ENCODE peak calls at places on chromosomes 16 and 17, in nine cellular contexts. Q is heart right ventricle; G is Kasumi-1; V is lower leg skin; O is RWPE1; Z is stimulated activated naive CD8-positive, alpha-beta T cell treated with anti-CD3 and anti-CD28 coated beads, Interleukin-15, Interleukin-2, amounts not matched to agents 100 U/mL and 50 U/mL, for 24 hours; P is tibial nerve; D is T-helper 2 cell; M is SHP77 treated with DMSO at 0.1 percent for 48 hours. F is an unnamed sample.
A peak's percentile ranks its signal among the peaks of the same experiment; 100 is the strongest.

GRCh38 chr17:72717676-72718075 is 374.8 kb downstream of the SLC39A11 start:
- DNase-seq in Q (no peak), G (no peak), V (no peak), O (no peak), Z (no peak), P (no peak), D (no peak), M (no peak), F (no peak)

GRCh38 chr16:55478827-55479559 is at the start of gene MMP2:
- DNase-seq in Q (peak; percentile 81), G (peak; percentile 46), V (peak; percentile 96), O (peak; percentile 23), Z (no peak), P (peak; percentile 82), D (no peak), M (no peak), F (peak; percentile 71)

GRCh38 chr17:6681671-6682070 is 30.1 kb downstream of the C17orf100 start:
- DNase-seq in Q (no peak), G (no peak), V (no peak), O (no peak), Z (no peak), P (no peak), D (no peak), M (no peak), F (no peak)

GRCh38 chr17:48612854-48613691 is 2.0 kb downstream of the HOXB8 start:
- DNase-seq in Q (no peak), G (no peak), V (peak; percentile 91), O (no peak), Z (peak; percentile 53), P (no peak), D (no peak), M (peak; percentile 34), F (no peak)

GRCh38 chr17:76382803-76383644 is 1.4 kb upstream of the SPHK1 start:
- DNase-seq in Q (peak; percentile 38), G (peak; percentile 85), V (peak; percentile 93), O (peak; percentile 87), Z (peak; percentile 69), P (no peak), D (peak; percentile 40), M (no peak), F (peak; percentile 33)

GRCh38 chr17:79214459-79214858 is 139.8 kb downstream of the ENGASE start:
- DNase-seq in Q (no peak), G (no peak), V (no peak), O (no peak), Z (no peak), P (no peak), D (no peak), M (no peak), F (no peak)

GRCh38 chr16:56673916-56674315 is 4.3 kb downstream of the MT1H start:
- DNase-seq in Q (no peak), G (peak; percentile 49), V (no peak), O (no peak), Z (no peak), P (no peak), D (no peak), M (no peak), F (peak; percentile 42)

GRCh38 chr17:28133562-28133970 is 91.1 kb downstream of the NLK start:
- DNase-seq in Q (no peak), G (no peak), V (no peak), O (peak; percentile 30), Z (no peak), P (no peak), D (no peak), M (no peak), F (no peak)

GRCh38 chr16:50680907-50681885 is at the start of gene SNX20:
- DNase-seq in Q (no peak), G (peak; percentile 70), V (peak; percentile 87), O (no peak), Z (peak; percentile 63), P (no peak), D (peak; percentile 68), M (no peak), F (no peak)

GRCh38 chr16:81567987-81568748 is 123.6 kb downstream of the CMIP start:
- DNase-seq in Q (peak; percentile 32), G (no peak), V (no peak), O (peak; percentile 83), Z (peak; percentile 78), P (no peak), D (no peak), M (no peak), F (no peak)

GRCh38 chr16:90032664-90033346 is 13.5 kb upstream of the DBNDD1 start:
- DNase-seq in Q (no peak), G (no peak), V (no peak), O (no peak), Z (no peak), P (no peak), D (no peak), M (no peak), F (no peak)

GRCh38 chr17:381941-382643 is 29.5 kb upstream of the RPH3AL start:
- DNase-seq in Q (no peak), G (no peak), V (no peak), O (no peak), Z (no peak), P (no peak), D (no peak), M (no peak), F (no peak)

GRCh38 chr17:6323626-6324356 is 111.1 kb downstream of the AIPL1 start:
- DNase-seq in Q (peak; percentile 36), G (no peak), V (peak; percentile 78), O (peak; percentile 41), Z (no peak), P (no peak), D (no peak), M (no peak), F (no peak)

GRCh38 chr16:14510939-14511797 is 118.9 kb downstream of the PARN start:
- DNase-seq in Q (no peak), G (no peak), V (no peak), O (peak; percentile 22), Z (no peak), P (no peak), D (no peak), M (no peak), F (no peak)

GRCh38 chr16:86635181-86635580 is 56.8 kb downstream of the FOXL1 start:
- DNase-seq in Q (peak; percentile 42), G (no peak), V (no peak), O (no peak), Z (no peak), P (no peak), D (no peak), M (no peak), F (no peak)

GRCh38 chr16:89499767-89500166 is 8.4 kb upstream of the SPG7 start:
- DNase-seq in Q (no peak), G (no peak), V (no peak), O (no peak), Z (no peak), P (no peak), D (no peak), M (no peak), F (no peak)

GRCh38 chr16:12613131-12613991 is 190.3 kb downstream of the CPPED1 start:
- DNase-seq in Q (no peak), G (no peak), V (no peak), O (peak; percentile 63), Z (peak; percentile 49), P (no peak), D (no peak), M (no peak), F (no peak)

GRCh38 chr17:56694825-56695224 is 101.3 kb downstream of the NOG start:
- DNase-seq in Q (no peak), G (no peak), V (no peak), O (no peak), Z (no peak), P (no peak), D (no peak), M (no peak), F (no peak)

GRCh38 chr17:49224198-49224996 is 6.2 kb downstream of the PHOSPHO1 start:
- DNase-seq in Q (no peak), G (no peak), V (peak; percentile 88), O (no peak), Z (peak; percentile 53), P (no peak), D (peak; percentile 74), M (no peak), F (peak; percentile 40)

GRCh38 chr16:85205747-85206471 is 93.6 kb upstream of the CIBAR2 start:
- DNase-seq in Q (no peak), G (no peak), V (no peak), O (peak; percentile 50), Z (no peak), P (peak; percentile 45), D (no peak), M (peak; percentile 42), F (no peak)

GRCh38 chr16:49698416-49698815 is 157.5 kb downstream of the ZNF423 start:
- DNase-seq in Q (peak; percentile 21), G (no peak), V (no peak), O (no peak), Z (no peak), P (peak; percentile 6), D (no peak), M (no peak), F (peak; percentile 57)

GRCh38 chr17:75289122-75289831 is at the start of gene SLC25A19:
- DNase-seq in Q (peak; percentile 99), G (peak; percentile 100), V (peak; percentile 100), O (peak; percentile 100), Z (peak; percentile 95), P (peak; percentile 96), D (peak; percentile 95), M (peak; percentile 100), F (peak; percentile 94)

GRCh38 chr17:1787301-1787902 is 25.5 kb downstream of the SERPINF1 start:
- DNase-seq in Q (peak; percentile 64), G (no peak), V (no peak), O (peak; percentile 94), Z (no peak), P (no peak), D (no peak), M (no peak), F (no peak)

GRCh38 chr17:49497147-49498036 is 2.3 kb downstream of the NGFR start:
- DNase-seq in Q (peak; percentile 36), G (no peak), V (peak; percentile 91), O (peak; percentile 37), Z (peak; percentile 17), P (peak; percentile 60), D (no peak), M (no peak), F (peak; percentile 35)

GRCh38 chr16:67608367-67608766 is 36.6 kb upstream of the CARMIL2 start:
- DNase-seq in Q (no peak), G (no peak), V (no peak), O (no peak), Z (no peak), P (no peak), D (no peak), M (no peak), F (no peak)

GRCh38 chr16:54050281-54051210 is 236.0 kb downstream of the IRX3 start:
- DNase-seq in Q (no peak), G (peak; percentile 97), V (no peak), O (no peak), Z (no peak), P (no peak), D (no peak), M (no peak), F (no peak)

GRCh38 chr16:16111639-16112038 is 111.7 kb downstream of the ABCC6 start:
- DNase-seq in Q (no peak), G (no peak), V (no peak), O (no peak), Z (no peak), P (no peak), D (no peak), M (no peak), F (no peak)

GRCh38 chr17:2871720-2872119 is 75.5 kb downstream of the RAP1GAP2 start:
- DNase-seq in Q (no peak), G (no peak), V (no peak), O (peak; percentile 14), Z (no peak), P (no peak), D (no peak), M (no peak), F (no peak)

GRCh38 chr16:51163366-51163765 is 12.3 kb upstream of the SALL1 start:
- DNase-seq in Q (no peak), G (no peak), V (no peak), O (no peak), Z (no peak), P (no peak), D (no peak), M (no peak), F (no peak)

GRCh38 chr16:56400458-56400857 is 24.9 kb downstream of the AMFR start:
- DNase-seq in Q (no peak), G (no peak), V (no peak), O (no peak), Z (no peak), P (no peak), D (no peak), M (no peak), F (no peak)

GRCh38 chr17:4249452-4250029 is 14.2 kb downstream of the ANKFY1 start:
- DNase-seq in Q (no peak), G (peak; percentile 38), V (no peak), O (peak; percentile 58), Z (no peak), P (no peak), D (no peak), M (no peak), F (no peak)

F was measured in endothelial cell.